ENCODE peak calls at places on chromosomes 11 and 22, in four cellular contexts. Y is ecto neural progenitor cell; X is activated T-helper 1 cell treated with anti-CD3 and anti-CD28 coated beads, Interleukin-12 subunit alpha, Interleukin-12 subunit beta, Interleukin-2, Interleukin-4 antibody, amounts not matched to agents 30 ng/mL and 10 ng/mL and 1 ng/mL, durations not matched to agents 14 hours and 24 hours and 36 hours; S is IMR-90. C is an unnamed sample.

GRCh38 chr11:111019449-111019848 is 226.1 kb upstream of the POU2AF2 start:
- DNase-seq in Y (no peak), X (no peak), S (no peak), C (no peak)

GRCh38 chr11:1509626-1510255 is 23.2 kb upstream of the MOB2 start:
- DNase-seq in Y (no peak), X (no peak), S (no peak), C (no peak)

GRCh38 chr11:119664063-119664572 is 64.9 kb downstream of the NECTIN1 start:
- DNase-seq in Y (no peak), X (no peak), S (peak), C (no peak)

GRCh38 chr11:70498171-70498571 is 99.8 kb downstream of the CTTN start:
- DNase-seq in Y (no peak), X (no peak), S (no peak), C (no peak)

GRCh38 chr22:18044548-18045271 is 20.3 kb upstream of the MICAL3 start:
- DNase-seq in Y (no peak), X (no peak), S (peak), C (peak)

GRCh38 chr22:37186228-37186996 is 1.6 kb downstream of the C1QTNF6 start:
- DNase-seq in Y (no peak), X (peak), S (peak), C (peak)

GRCh38 chr11:125401746-125402145 is 94.3 kb downstream of the FEZ1 start:
- DNase-seq in Y (peak), X (no peak), S (peak), C (no peak)

GRCh38 chr11:47858169-47858543 is 10.0 kb upstream of the NUP160 start:
- DNase-seq in Y (no peak), X (no peak), S (peak), C (no peak)

GRCh38 chr11:28146123-28146751 is 38.0 kb downstream of the METTL15 start:
- DNase-seq in Y (no peak), X (no peak), S (peak), C (peak)

GRCh38 chr11:61539958-61540357 is 31.4 kb downstream of the LRRC10B start:
- DNase-seq in Y (no peak), X (no peak), S (no peak), C (no peak)

GRCh38 chr11:116144387-116144958 is 628.3 kb downstream of the BUD13 start:
- DNase-seq in Y (no peak), X (no peak), S (no peak), C (no peak)

GRCh38 chr22:38260760-38261477 is 11.9 kb downstream of the TMEM184B start:
- DNase-seq in Y (peak), X (no peak), S (peak), C (no peak)

GRCh38 chr11:75212463-75212862 is 28.1 kb upstream of the TPBGL start:
- DNase-seq in Y (no peak), X (no peak), S (no peak), C (no peak)

GRCh38 chr11:94151903-94152677 is 23.4 kb downstream of the PANX1 start:
- DNase-seq in Y (no peak), X (no peak), S (peak), C (peak)

GRCh38 chr11:1158681-1159525 is 1.1 kb downstream of the MUC5AC start:
- DNase-seq in Y (peak), X (no peak), S (no peak), C (no peak)

GRCh38 chr11:103110406-103110805 is 1.2 kb downstream of the DYNC2H1 start:
- DNase-seq in Y (no peak), X (no peak), S (peak), C (peak)

GRCh38 chr11:68750197-68750987 is 928 bp downstream of the TESMIN start:
- DNase-seq in Y (peak), X (no peak), S (no peak), C (no peak)

GRCh38 chr11:72613977-72614376 is 60.2 kb downstream of the PDE2A start:
- DNase-seq in Y (no peak), X (no peak), S (no peak), C (no peak)

GRCh38 chr11:134412508-134413333 is 679 bp upstream of the B3GAT1 start:
- DNase-seq in Y (peak), X (peak), S (no peak), C (no peak)

GRCh38 chr11:19711911-19712280 is 741 bp upstream of the NAV2 start:
- DNase-seq in Y (no peak), X (peak), S (no peak), C (no peak)

GRCh38 chr11:125193158-125193557 is 28.6 kb downstream of the PKNOX2 start:
- DNase-seq in Y (no peak), X (no peak), S (no peak), C (no peak)

GRCh38 chr11:17102447-17102846 is 25.0 kb upstream of the RPS13 start:
- DNase-seq in Y (no peak), X (no peak), S (no peak), C (no peak)

GRCh38 chr22:33126881-33127280 is 68.7 kb upstream of the SYN3 start:
- DNase-seq in Y (no peak), X (no peak), S (no peak), C (no peak)

GRCh38 chr22:46437990-46438389 is 99.4 kb downstream of the CELSR1 start:
- DNase-seq in Y (no peak), X (no peak), S (no peak), C (no peak)

GRCh38 chr11:77201370-77201769 is 73.3 kb downstream of the MYO7A start:
- DNase-seq in Y (no peak), X (no peak), S (no peak), C (no peak)

GRCh38 chr11:114081641-114082414 is 22.3 kb downstream of the ZBTB16 start:
- DNase-seq in Y (no peak), X (no peak), S (no peak), C (no peak)

GRCh38 chr22:19694696-19695095 is 19.6 kb upstream of the SEPTIN5 start:
- DNase-seq in Y (no peak), X (no peak), S (no peak), C (no peak)

GRCh38 chr11:43942651-43943356 is 367 bp downstream of the C11orf96 start:
- DNase-seq in Y (peak), X (no peak), S (peak), C (peak)

GRCh38 chr22:23113067-23113846 is 28.5 kb downstream of the RSPH14 start:
- DNase-seq in Y (no peak), X (no peak), S (peak), C (no peak)

GRCh38 chr11:113447621-113448310 is 27.4 kb downstream of the DRD2 start:
- DNase-seq in Y (no peak), X (no peak), S (peak), C (peak)

GRCh38 chr11:8832571-8833260 is 78.3 kb upstream of the AKIP1 start:
- DNase-seq in Y (peak), X (peak), S (peak), C (no peak)

GRCh38 chr22:38190581-38190980 is 9.0 kb upstream of the PLA2G6 start:
- DNase-seq in Y (no peak), X (no peak), S (no peak), C (no peak)

GRCh38 chr11:20090654-20091374 is 69.5 kb downstream of the DBX1 start:
- DNase-seq in Y (no peak), X (no peak), S (no peak), C (no peak)

GRCh38 chr11:116545912-116546311 is 226.9 kb downstream of the BUD13 start:
- DNase-seq in Y (no peak), X (no peak), S (no peak), C (no peak)

GRCh38 chr11:119741369-119742262 is 12.6 kb upstream of the NECTIN1 start:
- DNase-seq in Y (peak), X (peak), S (no peak), C (no peak)

C was measured in brain microvascular endothelial cell.